ENCODE peak calls at places on chromosomes 2 and 18, in seven cellular contexts. One of them, this sample, is unnamed.

GRCh38 chr2:30807249-30807648 is at the start of gene CAPN13:
- DNase-seq in GM23248: no peak
- DNase-seq in T-helper 1 cell: no peak
- DNase-seq in DMS153: peak
- DNase-seq in T-cell: no peak
- DNase-seq in M059J: no peak
- DNase-seq in stimulated activated naive CD8-positive, alpha-beta T cell treated with anti-CD3 and anti-CD28 coated beads, Interleukin-15, amount 100 ng/mL, for 72 hours: no peak
- DNase-seq in this sample: no peak

GRCh38 chr2:232597362-232598079 is 35.9 kb upstream of the EFHD1 start:
- DNase-seq in GM23248: no peak
- DNase-seq in T-helper 1 cell: no peak
- DNase-seq in DMS153: no peak
- DNase-seq in T-cell: no peak
- DNase-seq in M059J: no peak
- DNase-seq in stimulated activated naive CD8-positive, alpha-beta T cell treated with anti-CD3 and anti-CD28 coated beads, Interleukin-15, amount 100 ng/mL, for 72 hours: no peak
- DNase-seq in this sample: no peak

GRCh38 chr2:10538224-10538894 is 90.2 kb upstream of the ODC1 start:
- DNase-seq in GM23248: peak
- DNase-seq in T-helper 1 cell: no peak
- DNase-seq in DMS153: no peak
- DNase-seq in T-cell: no peak
- DNase-seq in M059J: peak
- DNase-seq in stimulated activated naive CD8-positive, alpha-beta T cell treated with anti-CD3 and anti-CD28 coated beads, Interleukin-15, amount 100 ng/mL, for 72 hours: no peak
- DNase-seq in this sample: peak

GRCh38 chr18:2513616-2514015 is 57.7 kb downstream of the METTL4 start:
- DNase-seq in GM23248: no peak
- DNase-seq in T-helper 1 cell: no peak
- DNase-seq in DMS153: no peak
- DNase-seq in T-cell: no peak
- DNase-seq in M059J: peak
- DNase-seq in stimulated activated naive CD8-positive, alpha-beta T cell treated with anti-CD3 and anti-CD28 coated beads, Interleukin-15, amount 100 ng/mL, for 72 hours: no peak
- DNase-seq in this sample: no peak

GRCh38 chr2:1047485-1047884 is 96.8 kb downstream of the SNTG2 start:
- DNase-seq in GM23248: peak
- DNase-seq in T-helper 1 cell: no peak
- DNase-seq in DMS153: no peak
- DNase-seq in T-cell: no peak
- DNase-seq in M059J: no peak
- DNase-seq in stimulated activated naive CD8-positive, alpha-beta T cell treated with anti-CD3 and anti-CD28 coated beads, Interleukin-15, amount 100 ng/mL, for 72 hours: no peak
- DNase-seq in this sample: no peak

GRCh38 chr2:15796543-15796942 is 143.8 kb upstream of the MYCN start:
- DNase-seq in GM23248: no peak
- DNase-seq in T-helper 1 cell: no peak
- DNase-seq in DMS153: no peak
- DNase-seq in T-cell: no peak
- DNase-seq in M059J: no peak
- DNase-seq in stimulated activated naive CD8-positive, alpha-beta T cell treated with anti-CD3 and anti-CD28 coated beads, Interleukin-15, amount 100 ng/mL, for 72 hours: no peak
- DNase-seq in this sample: no peak

GRCh38 chr2:127012868-127013267 is 94.1 kb downstream of the BIN1 start:
- DNase-seq in GM23248: peak
- DNase-seq in T-helper 1 cell: no peak
- DNase-seq in DMS153: no peak
- DNase-seq in T-cell: no peak
- DNase-seq in M059J: no peak
- DNase-seq in stimulated activated naive CD8-positive, alpha-beta T cell treated with anti-CD3 and anti-CD28 coated beads, Interleukin-15, amount 100 ng/mL, for 72 hours: no peak
- DNase-seq in this sample: no peak

GRCh38 chr2:145157626-145158025 is 637.7 kb upstream of the ZEB2 start:
- DNase-seq in GM23248: peak
- DNase-seq in T-helper 1 cell: no peak
- DNase-seq in DMS153: no peak
- DNase-seq in T-cell: no peak
- DNase-seq in M059J: peak
- DNase-seq in stimulated activated naive CD8-positive, alpha-beta T cell treated with anti-CD3 and anti-CD28 coated beads, Interleukin-15, amount 100 ng/mL, for 72 hours: no peak
- DNase-seq in this sample: no peak

GRCh38 chr2:200929334-200930249 is 33.9 kb downstream of the ORC2 start:
- DNase-seq in GM23248: peak
- DNase-seq in T-helper 1 cell: no peak
- DNase-seq in DMS153: no peak
- DNase-seq in T-cell: no peak
- DNase-seq in M059J: peak
- DNase-seq in stimulated activated naive CD8-positive, alpha-beta T cell treated with anti-CD3 and anti-CD28 coated beads, Interleukin-15, amount 100 ng/mL, for 72 hours: no peak
- DNase-seq in this sample: no peak

GRCh38 chr2:37323770-37324535 is 680 bp downstream of the PRKD3 start:
- DNase-seq in GM23248: peak
- DNase-seq in T-helper 1 cell: peak
- DNase-seq in DMS153: peak
- DNase-seq in T-cell: peak
- DNase-seq in M059J: peak
- DNase-seq in stimulated activated naive CD8-positive, alpha-beta T cell treated with anti-CD3 and anti-CD28 coated beads, Interleukin-15, amount 100 ng/mL, for 72 hours: peak
- DNase-seq in this sample: peak

GRCh38 chr18:74522635-74523548 is 11.4 kb upstream of the CNDP1 start:
- DNase-seq in GM23248: no peak
- DNase-seq in T-helper 1 cell: no peak
- DNase-seq in DMS153: no peak
- DNase-seq in T-cell: no peak
- DNase-seq in M059J: peak
- DNase-seq in stimulated activated naive CD8-positive, alpha-beta T cell treated with anti-CD3 and anti-CD28 coated beads, Interleukin-15, amount 100 ng/mL, for 72 hours: no peak
- DNase-seq in this sample: no peak

GRCh38 chr2:138948070-138948539 is 167.9 kb upstream of the NXPH2 start:
- DNase-seq in GM23248: peak
- DNase-seq in T-helper 1 cell: no peak
- DNase-seq in DMS153: no peak
- DNase-seq in T-cell: no peak
- DNase-seq in M059J: peak
- DNase-seq in stimulated activated naive CD8-positive, alpha-beta T cell treated with anti-CD3 and anti-CD28 coated beads, Interleukin-15, amount 100 ng/mL, for 72 hours: no peak
- DNase-seq in this sample: no peak

GRCh38 chr2:159557437-159558034 is 58.8 kb downstream of the BAZ2B start:
- DNase-seq in GM23248: peak
- DNase-seq in T-helper 1 cell: no peak
- DNase-seq in DMS153: no peak
- DNase-seq in T-cell: no peak
- DNase-seq in M059J: peak
- DNase-seq in stimulated activated naive CD8-positive, alpha-beta T cell treated with anti-CD3 and anti-CD28 coated beads, Interleukin-15, amount 100 ng/mL, for 72 hours: no peak
- DNase-seq in this sample: no peak

GRCh38 chr2:12928706-12929291 is 212.1 kb downstream of the TRIB2 start:
- DNase-seq in GM23248: no peak
- DNase-seq in T-helper 1 cell: no peak
- DNase-seq in DMS153: peak
- DNase-seq in T-cell: no peak
- DNase-seq in M059J: peak
- DNase-seq in stimulated activated naive CD8-positive, alpha-beta T cell treated with anti-CD3 and anti-CD28 coated beads, Interleukin-15, amount 100 ng/mL, for 72 hours: no peak
- DNase-seq in this sample: no peak

GRCh38 chr18:29377346-29377745 is 1200.4 kb upstream of the CDH2 start:
- DNase-seq in GM23248: no peak
- DNase-seq in T-helper 1 cell: no peak
- DNase-seq in DMS153: no peak
- DNase-seq in T-cell: no peak
- DNase-seq in M059J: no peak
- DNase-seq in stimulated activated naive CD8-positive, alpha-beta T cell treated with anti-CD3 and anti-CD28 coated beads, Interleukin-15, amount 100 ng/mL, for 72 hours: no peak
- DNase-seq in this sample: no peak

GRCh38 chr2:181305151-181306123 is 151.7 kb upstream of the ITGA4 start:
- DNase-seq in GM23248: peak
- DNase-seq in T-helper 1 cell: no peak
- DNase-seq in DMS153: peak
- DNase-seq in T-cell: peak
- DNase-seq in M059J: no peak
- DNase-seq in stimulated activated naive CD8-positive, alpha-beta T cell treated with anti-CD3 and anti-CD28 coated beads, Interleukin-15, amount 100 ng/mL, for 72 hours: peak
- DNase-seq in this sample: no peak